ENCODE peak calls at places on chromosome 21, in six cellular contexts. Y is heart left ventricle, O is transverse colon, V is lower leg skin, K is A549, U is NB4. D is an unnamed sample.

GRCh38 chr21:14989359-14989758 is 75.4 kb downstream of the NRIP1 start:
- DNase-seq in Y (peak), O (no peak), U (no peak), K (no peak), V (no peak), D (no peak)

GRCh38 chr21:29888437-29888836 is 51.4 kb downstream of the GRIK1 start:
- DNase-seq in V (no peak), U (no peak), K (no peak), Y (no peak), O (no peak), D (no peak)

GRCh38 chr21:44529503-44530125 is 10.4 kb downstream of the KRTAP10-1 start:
- DNase-seq in Y (no peak), U (no peak), K (no peak), V (peak), O (no peak), D (no peak)

GRCh38 chr21:21165063-21165645 is 166.9 kb downstream of the NCAM2 start:
- DNase-seq in K (no peak), V (no peak), U (no peak), Y (peak), O (no peak), D (no peak)

GRCh38 chr21:15725949-15726348 is 3.8 kb upstream of the USP25 start:
- DNase-seq in K (no peak), O (no peak), Y (no peak), U (no peak), V (no peak), D (no peak)

GRCh38 chr21:44383216-44383615 is 29.8 kb downstream of the TRPM2 start:
- DNase-seq in U (no peak), K (no peak), V (peak), O (no peak), Y (no peak), D (no peak)

GRCh38 chr21:34807146-34807880 is 138.5 kb downstream of the CLIC6 start:
- DNase-seq in Y (no peak), V (peak), O (no peak), K (peak), U (peak), D (no peak)

GRCh38 chr21:34154878-34155277 is 81.5 kb downstream of the MRPS6 start:
- DNase-seq in U (no peak), K (no peak), Y (no peak), O (no peak), V (peak), D (no peak)

GRCh38 chr21:25370311-25370744 is 237.0 kb downstream of the MRPL39 start:
- DNase-seq in O (no peak), V (no peak), K (no peak), Y (no peak), U (no peak), D (peak)

GRCh38 chr21:35325953-35326352 is 276.9 kb upstream of the RUNX1 start:
- DNase-seq in U (no peak), Y (no peak), O (no peak), K (no peak), V (no peak), D (no peak)

GRCh38 chr21:44892536-44893277 is 19.2 kb upstream of the PTTG1IP start:
- DNase-seq in Y (peak), V (no peak), K (no peak), O (peak), U (peak), D (peak)

GRCh38 chr21:33063907-33064622 is 5.9 kb upstream of the OLIG1 start:
- DNase-seq in V (no peak), U (no peak), Y (no peak), K (no peak), O (no peak), D (no peak)

GRCh38 chr21:28235169-28235892 is 757.3 kb downstream of the LTN1 start:
- DNase-seq in Y (no peak), K (no peak), V (peak), U (peak), O (no peak), D (peak)

GRCh38 chr21:35831230-35831629 is 229.1 kb downstream of the SETD4 start:
- DNase-seq in Y (no peak), K (no peak), U (no peak), O (no peak), V (no peak), D (no peak)

GRCh38 chr21:38924954-38925353 is 119.2 kb downstream of the ETS2 start:
- DNase-seq in O (no peak), K (no peak), U (no peak), V (no peak), Y (no peak), D (no peak)

GRCh38 chr21:38922474-38922873 is 116.7 kb downstream of the ETS2 start:
- DNase-seq in V (no peak), U (no peak), Y (no peak), O (no peak), K (no peak), D (no peak)

GRCh38 chr21:38927776-38928175 is 122.0 kb downstream of the ETS2 start:
- DNase-seq in Y (no peak), K (no peak), V (no peak), O (no peak), U (no peak), D (no peak)

GRCh38 chr21:38929137-38929536 is 123.4 kb downstream of the ETS2 start:
- DNase-seq in O (no peak), Y (no peak), K (no peak), V (no peak), U (no peak), D (no peak)

GRCh38 chr21:38925923-38926322 is 120.2 kb downstream of the ETS2 start:
- DNase-seq in Y (peak), K (no peak), O (peak), U (no peak), V (peak), D (peak)
- H3K4me3 ChIP-seq in Y (peak), K (no peak), O (no peak), U (no peak), V (no peak), D (no peak)

GRCh38 chr21:31343680-31344480 is at the start of gene TIAM1:
- DNase-seq in V (peak), O (peak), Y (peak), K (peak), U (peak), D (peak)
- TF ChIP-seq POLR2A in V (no peak), O (no peak), Y (no peak), K (no peak), U (no peak), D (peak)

GRCh38 chr21:41877901-41878830 is 978 bp downstream of the PRDM15 start:
- DNase-seq in K (peak), V (no peak), U (peak), O (peak), Y (no peak), D (peak)
- H3K4me3 ChIP-seq in K (peak), V (peak), U (peak), O (peak), Y (peak), D (peak)

GRCh38 chr21:46435786-46436227 is 22.9 kb upstream of the DIP2A start:
- DNase-seq in Y (no peak), O (no peak), V (no peak), K (no peak), U (no peak), D (no peak)
- TF ChIP-seq POLR2A in Y (no peak), O (no peak), V (no peak), K (no peak), U (no peak), D (no peak)

GRCh38 chr21:39218082-39218409 is 34.8 kb upstream of the PSMG1 start:
- DNase-seq in Y (no peak), K (no peak), V (no peak), U (no peak), O (no peak), D (no peak)

GRCh38 chr21:39221282-39221996 is 38.2 kb upstream of the PSMG1 start:
- DNase-seq in U (no peak), V (no peak), K (no peak), Y (no peak), O (no peak), D (no peak)

GRCh38 chr21:39221997-39222486 is 38.8 kb upstream of the PSMG1 start:
- DNase-seq in Y (no peak), O (no peak), K (no peak), V (no peak), U (no peak), D (no peak)

GRCh38 chr21:39217356-39218081 is 34.3 kb upstream of the PSMG1 start:
- DNase-seq in O (no peak), K (no peak), Y (no peak), U (no peak), V (no peak), D (no peak)

GRCh38 chr21:39220150-39220549 is 36.9 kb upstream of the PSMG1 start:
- DNase-seq in Y (no peak), U (no peak), V (no peak), O (no peak), K (no peak), D (no peak)
- H3K4me3 ChIP-seq in Y (no peak), U (no peak), V (no peak), O (no peak), K (no peak), D (no peak)

DNA sequence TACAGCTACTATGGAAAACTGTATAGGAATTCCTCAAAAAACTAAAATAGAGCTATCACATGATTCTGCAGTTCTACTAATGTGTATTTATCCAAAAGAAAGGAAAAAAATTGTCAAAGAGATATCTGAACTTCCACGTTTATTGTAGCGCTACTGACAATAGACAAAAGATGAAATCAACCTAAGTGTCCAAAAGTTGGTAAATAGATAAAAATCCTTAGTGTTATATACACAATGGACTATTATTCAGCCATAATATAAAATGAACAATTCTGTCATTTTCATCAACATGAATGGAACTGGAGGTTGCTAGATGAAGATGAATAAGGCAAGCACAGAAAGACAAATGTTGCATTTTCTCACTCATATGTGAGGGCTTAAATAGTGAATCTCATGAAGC is 1492.1 kb downstream of the MRPL39 start:
- DNase-seq in U (no peak), O (no peak), V (no peak), K (no peak), Y (no peak), D (no peak)
- TF ChIP-seq POLR2A in U (no peak), O (no peak), V (no peak), K (no peak), Y (no peak), D (no peak)

DNA sequence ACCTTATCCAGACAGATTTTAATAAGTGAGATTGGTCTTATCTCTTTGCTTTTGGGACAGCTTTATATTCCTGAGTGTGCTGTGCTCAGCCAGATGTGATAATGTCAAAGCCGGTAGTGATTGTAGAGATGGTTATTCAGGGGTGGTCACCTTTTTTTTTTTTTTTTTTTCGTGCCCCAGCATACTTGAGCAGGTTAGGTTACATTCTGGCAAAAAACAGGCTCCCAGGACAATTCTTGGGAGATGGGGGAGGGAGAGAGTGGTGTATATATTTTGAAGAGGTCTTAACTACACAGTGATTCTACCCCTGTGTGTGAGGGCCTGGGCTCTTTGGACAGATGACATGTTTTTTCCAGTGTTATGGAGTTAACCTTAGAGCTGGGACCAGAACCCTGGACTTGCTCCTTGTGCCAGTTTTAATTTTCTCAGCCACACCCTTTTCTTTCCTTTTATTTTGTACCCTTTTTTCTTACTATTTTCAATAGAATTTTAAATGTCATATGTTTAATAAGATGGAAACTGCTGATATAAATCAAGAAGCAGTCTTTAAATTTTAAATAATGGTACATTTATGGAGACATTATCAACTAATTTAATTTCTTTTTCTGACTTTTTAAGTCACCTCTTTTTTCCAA is 88.4 kb downstream of the DYRK1A start:
- DNase-seq in O (no peak), V (no peak), U (no peak), Y (no peak), K (no peak), D (no peak)
- H3K4me3 ChIP-seq in O (no peak), V (no peak), U (no peak), Y (no peak), K (no peak), D (no peak)

GRCh38 chr21:46294647-46295176 is 8.6 kb downstream of the YBEY start:
- DNase-seq in K (no peak), V (peak), U (peak), O (no peak), Y (peak), D (no peak)
- TF ChIP-seq POLR2A in K (no peak), V (no peak), U (peak), O (no peak), Y (no peak), D (no peak)